ENCODE peak calls at places on chromosomes 7 and 10, in six cellular contexts. N is NCI-H446; U is stimulated activated naive CD8-positive, alpha-beta T cell treated with anti-CD3 and anti-CD28 coated beads, Interleukin-15, Interleukin-2, amounts not matched to agents 100 U/mL and 50 U/mL, for 24 hours; F is fibroblast of mammary gland; G is psoas muscle; S is non-pigmented ciliary epithelial cell. K is an unnamed sample.

GRCh38 chr7:55641811-55642210 is 69.5 kb upstream of the VOPP1 start:
- DNase-seq in N (no peak), U (no peak), S (no peak), F (no peak), G (no peak), K (no peak)

GRCh38 chr10:117391436-117392205 is 16.4 kb upstream of the PDZD8 start:
- DNase-seq in G (no peak), N (no peak), F (peak), S (no peak), U (no peak), K (no peak)

GRCh38 chr10:79562135-79562756 is 2.0 kb upstream of the SFTPA2 start:
- DNase-seq in G (peak), N (no peak), F (peak), U (peak), S (no peak), K (peak)

GRCh38 chr7:131546583-131547111 is 9.8 kb downstream of the PODXL start:
- DNase-seq in N (no peak), F (peak), U (peak), S (no peak), G (no peak), K (peak)

GRCh38 chr7:96118449-96119001 is 203.4 kb downstream of the SLC25A13 start:
- DNase-seq in S (no peak), N (no peak), F (no peak), U (no peak), G (no peak), K (no peak)

GRCh38 chr7:90455163-90456030 is 14.0 kb upstream of the PTTG1IP2 start:
- DNase-seq in G (no peak), U (no peak), N (peak), F (peak), S (no peak), K (no peak)

GRCh38 chr7:94374231-94374630 is 20.5 kb upstream of the COL1A2 start:
- DNase-seq in U (no peak), G (peak), N (no peak), S (peak), F (peak), K (no peak)

GRCh38 chr7:45176886-45177731 is 19.5 kb downstream of the RAMP3 start:
- DNase-seq in U (no peak), F (no peak), S (no peak), N (no peak), G (no peak), K (no peak)

GRCh38 chr7:405489-406211 is 114.0 kb downstream of the PDGFA start:
- DNase-seq in S (no peak), N (no peak), F (no peak), U (no peak), G (no peak), K (no peak)